ENCODE peak calls at places on chromosomes 6 and 20, in six cellular contexts. O is GM12878, Q is HepG2, J is GM12891, G is K562, H is H1. B is an unnamed sample.
A peak's percentile ranks its signal among the peaks of the same experiment; 100 is the strongest.

GRCh38 chr6:170129691-170130171 is 161.1 kb downstream of the DLL1 start:
- DNase-seq in O (no peak), Q (no peak), J (no peak), G (no peak), H (no peak), B (no peak)

GRCh38 chr6:6466967-6467761 is 121.4 kb upstream of the LY86 start:
- DNase-seq in O (no peak), Q (no peak), J (no peak), G (no peak), H (no peak), B (no peak)

GRCh38 chr6:34232901-34233300 is 3.8 kb upstream of the HMGA1 start:
- DNase-seq in O (no peak), Q (no peak), J (no peak), G (no peak), H (no peak), B (no peak)

GRCh38 chr20:47456952-47457724 is 44.5 kb upstream of the NCOA3 start:
- DNase-seq in O (no peak), Q (no peak), J (no peak), G (no peak), H (no peak), B (no peak)

GRCh38 chr6:161354241-161354840 is 80.5 kb upstream of the AGPAT4 start:
- DNase-seq in O (no peak), Q (no peak), J (no peak), G (no peak), H (no peak), B (no peak)

GRCh38 chr6:136483906-136484305 is 66.3 kb downstream of the MAP7 start:
- DNase-seq in O (no peak), Q (no peak), J (no peak), G (no peak), H (no peak), B (no peak)

GRCh38 chr20:15022921-15023320 is 685.5 kb upstream of the FLRT3 start:
- DNase-seq in O (no peak), Q (no peak), J (no peak), G (no peak), H (no peak), B (no peak)

GRCh38 chr6:110688661-110689268 is 126.5 kb downstream of the CDK19 start:
- DNase-seq in O (no peak), Q (no peak), J (no peak), G (no peak), H (no peak), B (no peak)

GRCh38 chr6:34275128-34275804 is 26.5 kb upstream of the SMIM29 start:
- DNase-seq in O (no peak), Q (no peak), J (no peak), G (no peak), H (no peak), B (no peak)

GRCh38 chr6:121765060-121765459 is 329.6 kb downstream of the GJA1 start:
- DNase-seq in O (no peak), Q (no peak), J (no peak), G (no peak), H (no peak), B (no peak)

GRCh38 chr6:111461860-111462259 is 21.2 kb downstream of the REV3L start:
- DNase-seq in O (no peak), Q (no peak), J (no peak), G (no peak), H (no peak), B (no peak)

GRCh38 chr6:106609699-106610098 is 19.6 kb downstream of the RTN4IP1 start:
- DNase-seq in O (no peak), Q (peak; percentile 52), J (no peak), G (no peak), H (no peak), B (no peak)

DNA sequence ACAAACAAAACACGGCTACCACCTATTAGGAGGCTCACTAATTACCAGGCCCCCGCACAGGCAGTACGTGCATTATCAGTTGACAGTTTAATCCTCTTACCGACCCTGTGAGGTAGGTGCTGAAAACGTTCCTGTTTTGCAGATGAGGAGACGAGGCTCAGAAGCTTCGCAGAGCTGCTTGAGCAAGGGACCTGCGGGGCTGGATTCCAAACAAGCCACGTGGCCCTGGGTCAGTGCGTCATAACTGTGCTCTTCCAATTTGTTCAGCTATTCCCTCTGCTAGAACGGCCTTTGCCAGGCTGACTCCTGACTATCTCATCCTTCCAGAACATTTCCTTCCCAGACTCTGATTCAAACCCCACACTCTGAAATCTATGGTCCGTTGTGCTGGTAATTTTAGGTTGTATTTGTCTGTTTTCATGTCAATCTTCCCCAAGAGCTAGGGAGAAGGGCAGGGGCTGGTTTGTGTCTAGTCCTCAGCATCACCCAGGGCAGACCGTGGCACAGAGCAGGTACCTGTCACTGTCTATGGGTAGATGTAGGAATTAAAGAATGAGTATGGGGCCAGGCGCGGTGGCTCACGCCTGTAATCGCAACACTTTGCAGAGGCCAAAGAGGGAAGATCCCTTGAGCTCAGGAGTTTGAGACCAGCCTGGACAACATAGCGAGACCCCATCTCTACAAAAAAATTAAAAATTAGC is 28.8 kb upstream of the TLDC2 start:
- DNase-seq in O (no peak), Q (no peak), J (no peak), G (no peak), H (no peak), B (no peak)
- TF ChIP-seq POLR2AphosphoS5 in O (no peak), Q (no peak), J (no peak), G (no peak), H (no peak), B (no peak)

DNA sequence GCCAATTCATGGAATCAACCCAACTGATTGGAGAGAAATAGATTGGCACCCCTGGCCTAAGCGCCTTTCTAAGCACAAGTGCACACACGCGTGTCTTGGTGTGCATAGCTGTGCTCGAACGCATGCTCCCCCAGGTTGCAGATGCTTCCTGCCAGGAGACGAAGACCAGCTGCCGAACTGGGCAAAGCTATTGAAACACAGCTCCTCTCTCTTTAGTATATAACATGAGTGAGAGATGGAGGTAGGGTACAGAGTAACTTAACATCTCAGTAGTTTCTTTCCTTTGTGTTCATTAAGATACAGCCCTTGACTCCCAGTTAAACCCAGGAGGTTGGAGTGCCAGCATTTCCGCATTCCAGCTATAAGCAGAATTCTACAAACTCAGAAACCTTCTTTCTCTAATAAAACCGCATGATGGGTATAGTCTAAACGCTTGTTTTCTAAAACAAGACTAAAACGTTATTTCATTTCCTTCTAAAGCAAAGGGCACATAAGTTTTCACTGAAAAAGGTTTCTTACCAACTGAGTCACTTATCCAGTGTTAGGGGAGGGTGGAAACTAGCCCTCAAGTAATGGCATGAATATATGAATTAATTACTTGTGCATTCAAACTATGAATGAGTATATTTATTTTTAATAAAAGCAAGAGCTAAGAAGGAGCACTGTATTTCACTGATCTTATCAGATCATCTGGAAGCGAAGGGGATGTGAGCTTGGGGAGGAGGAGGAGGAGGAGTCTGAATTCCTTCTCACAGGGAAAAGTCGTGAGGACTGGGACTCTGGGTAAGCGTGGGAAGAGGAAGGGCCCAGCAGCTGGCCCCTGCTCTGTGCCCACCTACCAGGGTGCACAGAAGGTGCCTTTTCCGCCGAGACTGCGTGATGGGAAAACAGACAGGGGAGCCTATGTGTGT is 179.2 kb downstream of the TMEM242 start:
- DNase-seq in O (no peak), Q (no peak), J (no peak), G (no peak), H (no peak), B (no peak)
- TF ChIP-seq POLR2A in O (no peak), Q (no peak), J (no peak), G (no peak), H (no peak), B (no peak)

GRCh38 chr6:103707596-103708325 is 1152.0 kb downstream of the HACE1 start:
- DNase-seq in O (no peak), Q (no peak), J (no peak), G (no peak), H (no peak), B (no peak)
- TF ChIP-seq TAF1 in O (no peak), Q (no peak), J (no peak), G (no peak), H (no peak), B (no peak)

GRCh38 chr6:56692586-56693245 is 50.0 kb upstream of the DST start:
- DNase-seq in O (no peak), Q (peak; percentile 47), J (no peak), G (no peak), H (no peak), B (no peak)
- TF ChIP-seq POLR2AphosphoS5 in O (no peak), Q (no peak), J (no peak), G (no peak), H (no peak), B (no peak)

GRCh38 chr6:27811383-27811782 is 100.8 kb downstream of the OR2B2 start:
- DNase-seq in O (no peak), Q (no peak), J (no peak), G (no peak), H (no peak), B (no peak)

GRCh38 chr6:27812078-27812804 is 100.0 kb downstream of the OR2B2 start:
- DNase-seq in O (no peak), Q (peak; percentile 47), J (no peak), G (no peak), H (no peak), B (no peak)

GRCh38 chr6:27812805-27813626 is 99.2 kb downstream of the OR2B2 start:
- DNase-seq in O (no peak), Q (no peak), J (no peak), G (no peak), H (no peak), B (no peak)

GRCh38 chr6:27816906-27817305 is 95.3 kb downstream of the OR2B2 start:
- DNase-seq in O (no peak), Q (peak; percentile 30), J (no peak), G (no peak), H (no peak), B (no peak)

DNA sequence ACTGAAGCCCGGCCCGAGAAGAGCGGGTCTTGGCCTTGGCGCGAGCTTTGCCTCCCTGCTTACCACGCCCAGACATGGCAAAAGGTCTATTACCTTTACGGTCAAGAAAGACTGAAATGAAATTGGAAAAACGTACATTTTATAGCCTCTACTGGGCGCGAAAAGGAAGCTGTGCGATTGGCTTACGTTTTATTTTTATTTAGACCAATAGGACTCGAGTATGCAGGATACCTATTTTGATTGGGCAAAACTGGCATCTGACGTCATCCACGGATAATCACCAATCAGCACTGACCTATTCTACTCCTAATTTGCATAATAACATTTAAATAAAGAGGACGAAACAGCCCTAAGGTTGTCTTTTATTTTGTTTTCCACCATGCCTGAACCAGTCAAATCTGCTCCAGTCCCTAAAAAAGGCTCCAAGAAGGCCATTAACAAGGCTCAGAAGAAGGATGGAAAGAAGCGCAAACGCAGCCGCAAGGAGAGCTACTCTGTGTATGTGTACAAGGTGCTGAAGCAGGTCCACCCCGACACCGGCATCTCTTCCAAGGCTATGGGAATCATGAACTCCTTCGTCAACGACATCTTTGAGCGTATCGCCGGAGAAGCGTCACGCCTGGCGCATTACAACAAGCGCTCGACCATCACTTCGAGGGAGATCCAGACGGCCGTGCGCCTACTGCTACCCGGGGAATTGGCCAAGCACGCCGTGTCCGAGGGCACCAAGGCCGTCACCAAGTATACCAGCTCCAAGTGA is 97.4 kb downstream of the OR2B2 start:
- DNase-seq in O (peak; percentile 97), Q (peak; percentile 92), J (no peak), G (no peak), H (peak; percentile 85), B (no peak)
- TF ChIP-seq POLR2A in O (peak; percentile 85), Q (no peak), J (peak; percentile 89), G (no peak), H (peak; percentile 56), B (peak; percentile 86)

GRCh38 chr6:166757226-166758135 is 130.4 kb upstream of the RPS6KA2 start:
- DNase-seq in O (no peak), Q (no peak), J (no peak), G (no peak), H (no peak), B (no peak)
- TF ChIP-seq TAF1 in O (no peak), Q (no peak), J (no peak), G (no peak), H (no peak), B (no peak)

GRCh38 chr6:90401933-90402830 is 105.5 kb upstream of the BACH2 start:
- DNase-seq in O (no peak), Q (no peak), J (no peak), G (peak; percentile 31), H (no peak), B (no peak)
- TF ChIP-seq POLR2AphosphoS5 in O (no peak), Q (no peak), J (no peak), G (no peak), H (no peak), B (no peak)

B was measured in GM12892.